ENCODE peak calls at places on chromosomes 6 and 20, in four cellular contexts. J, B, Q and T are unnamed samples.

GRCh38 chr20:36153754-36154695 is 515 bp upstream of the EPB41L1 start:
- DNase-seq in J (no peak), B (peak; percentile 64), Q (peak; percentile 51), T (peak; percentile 57)

GRCh38 chr6:166598441-166599138 is 12.1 kb upstream of the RAMACL start:
- DNase-seq in J (no peak), B (peak; percentile 96), Q (peak; percentile 91), T (no peak)

GRCh38 chr20:59525500-59526241 is 78.7 kb upstream of the PHACTR3 start:
- DNase-seq in J (peak; percentile 34), B (peak; percentile 32), Q (peak; percentile 40), T (peak; percentile 48)

GRCh38 chr6:43334466-43335095 is 26.0 kb upstream of the CRIP3 start:
- DNase-seq in J (peak; percentile 20), B (peak; percentile 66), Q (peak; percentile 43), T (no peak)

GRCh38 chr20:41365785-41366545 is 653 bp downstream of the EMILIN3 start:
- DNase-seq in J (no peak), B (no peak), Q (no peak), T (no peak)

GRCh38 chr20:13468166-13468565 is 170.6 kb downstream of the TASP1 start:
- DNase-seq in J (no peak), B (no peak), Q (no peak), T (no peak)

GRCh38 chr20:41256516-41256915 is 61.0 kb downstream of the ZHX3 start:
- DNase-seq in J (no peak), B (no peak), Q (no peak), T (no peak)

GRCh38 chr20:36744764-36745191 is 1.1 kb downstream of the NDRG3 start:
- DNase-seq in J (no peak), B (peak; percentile 49), Q (peak; percentile 5), T (no peak)

GRCh38 chr6:11601776-11602605 is 64.4 kb downstream of the TMEM170B start:
- DNase-seq in J (no peak), B (no peak), Q (no peak), T (no peak)

GRCh38 chr20:37386505-37387201 is 40.7 kb downstream of the SRC start:
- DNase-seq in J (no peak), B (no peak), Q (no peak), T (no peak)

GRCh38 chr6:148771212-148771601 is 24.4 kb downstream of the UST start:
- DNase-seq in J (no peak), B (no peak), Q (no peak), T (no peak)

GRCh38 chr20:53900380-53900999 is 169.9 kb downstream of the BCAS1 start:
- DNase-seq in J (peak; percentile 55), B (peak; percentile 85), Q (peak; percentile 66), T (no peak)

GRCh38 chr20:21235346-21235712 is 67.8 kb upstream of the XRN2 start:
- DNase-seq in J (no peak), B (no peak), Q (no peak), T (no peak)

GRCh38 chr20:42652261-42652660 is 537.4 kb downstream of the PTPRT start:
- DNase-seq in J (no peak), B (peak; percentile 1), Q (no peak), T (no peak)

GRCh38 chr6:24581084-24581669 is 64.8 kb downstream of the KIAA0319 start:
- DNase-seq in J (peak; percentile 78), B (peak; percentile 54), Q (peak; percentile 69), T (peak; percentile 91)

GRCh38 chr20:50017576-50018248 is 34.9 kb downstream of the SNAI1 start:
- DNase-seq in J (no peak), B (peak; percentile 62), Q (no peak), T (no peak)
- TF ChIP-seq CTCF in J (no peak), B (no peak), Q (no peak), T (no peak)

GRCh38 chr6:15148356-15149058 is 97.4 kb upstream of the JARID2 start:
- DNase-seq in J (peak; percentile 8), B (peak; percentile 75), Q (peak; percentile 63), T (no peak)
- TF ChIP-seq CTCF in J (no peak), B (peak; percentile 16), Q (peak; percentile 49), T (no peak)

GRCh38 chr6:44657201-44657824 is 269.8 kb downstream of the CDC5L start:
- DNase-seq in J (no peak), B (no peak), Q (peak; percentile 29), T (no peak)

GRCh38 chr6:44653761-44654218 is 266.3 kb downstream of the CDC5L start:
- DNase-seq in J (no peak), B (peak; percentile 63), Q (no peak), T (no peak)

GRCh38 chr6:44658571-44658970 is 271.1 kb downstream of the CDC5L start:
- DNase-seq in J (no peak), B (no peak), Q (no peak), T (no peak)

GRCh38 chr6:44653091-44653490 is 265.6 kb downstream of the CDC5L start:
- DNase-seq in J (no peak), B (no peak), Q (no peak), T (no peak)

GRCh38 chr6:44655368-44656342 is 268.1 kb downstream of the CDC5L start:
- DNase-seq in J (peak; percentile 70), B (peak; percentile 80), Q (peak; percentile 54), T (peak; percentile 84)
- TF ChIP-seq CTCF in J (peak; percentile 94), B (peak; percentile 95), Q (peak; percentile 97), T (peak; percentile 95)

GRCh38 chr6:34004706-34005105 is 141.2 kb downstream of the GRM4 start:
- DNase-seq in J (no peak), B (no peak), Q (no peak), T (no peak)
- TF ChIP-seq CTCF in J (no peak), B (no peak), Q (no peak), T (no peak)

GRCh38 chr20:19601133-19601810 is 156.8 kb upstream of the RIN2 start:
- DNase-seq in J (no peak), B (no peak), Q (no peak), T (no peak)

GRCh38 chr20:19599200-19599599 is 158.9 kb upstream of the RIN2 start:
- DNase-seq in J (no peak), B (no peak), Q (no peak), T (no peak)

GRCh38 chr20:19602660-19603389 is 155.2 kb upstream of the RIN2 start:
- DNase-seq in J (no peak), B (no peak), Q (no peak), T (no peak)

GRCh38 chr20:19598117-19598516 is 159.9 kb upstream of the RIN2 start:
- DNase-seq in J (no peak), B (no peak), Q (no peak), T (no peak)

DNA sequence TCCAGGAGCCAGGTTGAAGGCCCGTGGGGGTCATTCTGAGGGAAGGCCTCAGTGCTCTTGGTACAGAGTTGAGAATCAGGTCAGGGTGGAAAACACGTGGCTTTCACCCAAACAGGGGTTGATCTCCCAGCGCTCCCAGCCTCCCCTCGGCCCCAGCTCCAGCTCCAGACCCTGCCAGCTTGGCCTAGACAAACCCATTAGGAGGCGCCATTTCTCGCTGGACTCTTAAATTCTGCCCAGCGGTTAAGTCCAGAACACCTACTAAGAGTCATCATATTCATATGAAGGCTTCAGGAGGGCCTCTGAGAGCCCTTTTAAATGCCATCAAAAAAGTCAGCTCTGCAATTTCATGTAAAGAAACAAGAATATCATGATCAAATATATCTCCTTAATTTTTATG is 158.0 kb upstream of the RIN2 start:
- DNase-seq in J (no peak), B (no peak), Q (no peak), T (no peak)
- TF ChIP-seq CTCF in J (no peak), B (no peak), Q (no peak), T (no peak)

GRCh38 chr6:129621252-129621651 is 88.7 kb downstream of the ARHGAP18 start:
- DNase-seq in J (peak; percentile 47), B (no peak), Q (no peak), T (peak; percentile 51)
- TF ChIP-seq CTCF in J (peak; percentile 35), B (peak; percentile 18), Q (peak; percentile 62), T (peak; percentile 47)

GRCh38 chr6:21952367-21952766 is 344.5 kb downstream of the PRL start:
- DNase-seq in J (no peak), B (no peak), Q (no peak), T (no peak)

GRCh38 chr6:21946298-21946783 is 350.5 kb downstream of the PRL start:
- DNase-seq in J (no peak), B (peak; percentile 99), Q (peak; percentile 94), T (no peak)

GRCh38 chr6:21949211-21949801 is 347.5 kb downstream of the PRL start:
- DNase-seq in J (no peak), B (no peak), Q (no peak), T (no peak)

GRCh38 chr6:21942910-21943309 is 349.4 kb downstream of the SOX4 start:
- DNase-seq in J (no peak), B (peak; percentile 63), Q (no peak), T (no peak)

GRCh38 chr6:21947751-21948386 is 349.0 kb downstream of the PRL start:
- DNase-seq in J (no peak), B (peak; percentile 21), Q (no peak), T (no peak)
- TF ChIP-seq CTCF in J (no peak), B (no peak), Q (no peak), T (no peak)

DNA sequence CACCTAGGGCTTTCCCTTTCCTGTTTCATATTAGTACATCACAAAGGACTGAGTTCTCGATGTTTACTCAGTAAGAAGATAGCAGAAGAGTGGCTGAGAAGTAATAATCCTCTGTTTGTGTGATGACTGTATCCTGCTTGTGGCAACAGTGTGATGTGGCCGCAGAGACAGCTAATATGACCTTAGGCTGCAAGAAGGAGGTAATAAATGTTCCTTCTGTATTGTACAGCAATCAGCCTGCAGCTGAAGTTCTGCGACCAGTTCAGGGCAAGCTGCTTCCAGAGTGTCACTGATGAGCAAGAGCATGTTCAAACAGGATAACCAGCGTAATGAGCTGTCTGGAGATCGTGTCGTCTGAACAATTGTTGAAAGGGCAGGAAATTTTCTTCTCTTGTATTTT is 70.9 kb downstream of the OPN5 start:
- DNase-seq in J (no peak), B (no peak), Q (no peak), T (no peak)
- TF ChIP-seq CTCF in J (no peak), B (no peak), Q (no peak), T (no peak)

GRCh38 chr6:49915035-49915434 is 48.7 kb upstream of the CRISP1 start:
- DNase-seq in J (no peak), B (no peak), Q (no peak), T (no peak)
- TF ChIP-seq CTCF in J (no peak), B (no peak), Q (no peak), T (no peak)

GRCh38 chr20:6942266-6942665 is 174.8 kb downstream of the BMP2 start:
- DNase-seq in J (no peak), B (no peak), Q (no peak), T (no peak)

GRCh38 chr20:6944292-6944691 is 176.8 kb downstream of the BMP2 start:
- DNase-seq in J (no peak), B (no peak), Q (no peak), T (no peak)

GRCh38 chr20:6940052-6940451 is 172.6 kb downstream of the BMP2 start:
- DNase-seq in J (peak; percentile 6), B (no peak), Q (no peak), T (no peak)
- TF ChIP-seq CTCF in J (no peak), B (peak; percentile 31), Q (peak; percentile 25), T (no peak)